ENCODE peak calls at places on chromosome 9, in eight cellular contexts. U, H, Y, E, N, V, Q and C are unnamed samples.
A peak's percentile ranks its signal among the peaks of the same experiment; 100 is the strongest.

GRCh38 chr9:113005777-113006176 is 6.2 kb downstream of the ZNF883 start:
- DNase-seq in U (no peak), H (no peak), Y (no peak), E (no peak), N (peak; percentile 53), V (no peak), Q (no peak), C (no peak)

GRCh38 chr9:13278023-13278367 is 1.5 kb downstream of the MPDZ start:
- DNase-seq in U (no peak), H (peak; percentile 77), Y (peak; percentile 86), E (no peak), N (no peak), V (no peak), Q (no peak), C (no peak)

GRCh38 chr9:76534031-76534430 is 75.0 kb downstream of the GCNT1 start:
- DNase-seq in U (no peak), H (no peak), Y (no peak), E (peak; percentile 42), N (no peak), V (peak; percentile 10), Q (no peak), C (no peak)

GRCh38 chr9:33123632-33124031 is 43.5 kb downstream of the B4GALT1 start:
- DNase-seq in U (no peak), H (no peak), Y (no peak), E (no peak), N (no peak), V (no peak), Q (no peak), C (no peak)

GRCh38 chr9:87704342-87704741 is 21.6 kb upstream of the CTSL start:
- DNase-seq in U (no peak), H (no peak), Y (no peak), E (no peak), N (no peak), V (no peak), Q (no peak), C (no peak)

GRCh38 chr9:88932766-88933165 is 58.5 kb upstream of the S1PR3 start:
- DNase-seq in U (no peak), H (peak; percentile 51), Y (no peak), E (peak; percentile 70), N (no peak), V (no peak), Q (no peak), C (no peak)

GRCh38 chr9:69176446-69177135 is 2.5 kb downstream of the TJP2 start:
- DNase-seq in U (no peak), H (no peak), Y (no peak), E (no peak), N (peak; percentile 68), V (no peak), Q (no peak), C (no peak)

GRCh38 chr9:87751869-87752268 is 25.9 kb downstream of the CTSL start:
- DNase-seq in U (no peak), H (no peak), Y (no peak), E (no peak), N (no peak), V (no peak), Q (no peak), C (no peak)

GRCh38 chr9:37974506-37975173 is 70.7 kb upstream of the SLC25A51 start:
- DNase-seq in U (no peak), H (peak; percentile 40), Y (no peak), E (no peak), N (no peak), V (no peak), Q (no peak), C (no peak)

GRCh38 chr9:137397675-137398423 is 25.1 kb downstream of the EXD3 start:
- DNase-seq in U (no peak), H (no peak), Y (no peak), E (no peak), N (no peak), V (no peak), Q (no peak), C (no peak)

GRCh38 chr9:83538172-83538889 is at the start of gene FRMD3:
- DNase-seq in U (no peak), H (peak; percentile 86), Y (peak; percentile 38), E (peak; percentile 6), N (peak; percentile 72), V (peak; percentile 88), Q (peak; percentile 28), C (peak; percentile 77)

GRCh38 chr9:97515662-97516061 is 14.2 kb downstream of the TMOD1 start:
- DNase-seq in U (no peak), H (no peak), Y (no peak), E (no peak), N (no peak), V (no peak), Q (no peak), C (no peak)

GRCh38 chr9:607417-607816 is 234.1 kb upstream of the DMRT1 start:
- DNase-seq in U (no peak), H (no peak), Y (no peak), E (no peak), N (no peak), V (no peak), Q (no peak), C (no peak)

GRCh38 chr9:38201844-38202243 is 132.8 kb upstream of the SHB start:
- DNase-seq in U (no peak), H (no peak), Y (no peak), E (no peak), N (no peak), V (no peak), Q (no peak), C (no peak)

GRCh38 chr9:34559616-34560546 is 29.6 kb downstream of the CNTFR start:
- DNase-seq in U (no peak), H (no peak), Y (peak; percentile 43), E (peak; percentile 13), N (no peak), V (peak; percentile 70), Q (no peak), C (peak; percentile 51)

GRCh38 chr9:119053070-119053469 is 316.2 kb downstream of the BRINP1 start:
- DNase-seq in U (no peak), H (no peak), Y (no peak), E (no peak), N (no peak), V (no peak), Q (no peak), C (no peak)

GRCh38 chr9:134320916-134321570 is 5.2 kb upstream of the RXRA start:
- DNase-seq in U (no peak), H (no peak), Y (no peak), E (no peak), N (no peak), V (no peak), Q (no peak), C (no peak)

GRCh38 chr9:12708562-12709298 is 15.5 kb downstream of the TYRP1 start:
- DNase-seq in U (no peak), H (no peak), Y (peak; percentile 51), E (peak; percentile 79), N (peak; percentile 45), V (peak; percentile 45), Q (no peak), C (peak; percentile 76)

GRCh38 chr9:81411961-81412360 is 277.4 kb downstream of the TLE1 start:
- DNase-seq in U (no peak), H (no peak), Y (no peak), E (peak; percentile 75), N (no peak), V (peak; percentile 32), Q (no peak), C (peak; percentile 32)

GRCh38 chr9:3880851-3881250 is 355.1 kb upstream of the RFX3 start:
- DNase-seq in U (no peak), H (no peak), Y (peak; percentile 94), E (peak; percentile 86), N (peak; percentile 35), V (peak; percentile 86), Q (no peak), C (peak; percentile 94)

GRCh38 chr9:95107976-95108375 is 209.5 kb downstream of the FANCC start:
- DNase-seq in U (no peak), H (no peak), Y (no peak), E (peak; percentile 65), N (no peak), V (no peak), Q (no peak), C (no peak)

GRCh38 chr9:16136961-16137360 is 584.1 kb downstream of the CCDC171 start:
- DNase-seq in U (no peak), H (no peak), Y (peak; percentile 78), E (peak; percentile 79), N (no peak), V (peak; percentile 98), Q (no peak), C (no peak)

GRCh38 chr9:26142631-26143030 is 464.4 kb upstream of the TUSC1 start:
- DNase-seq in U (no peak), H (no peak), Y (no peak), E (peak; percentile 53), N (no peak), V (no peak), Q (no peak), C (no peak)

GRCh38 chr9:72474676-72475075 is 46.7 kb upstream of the TMC1 start:
- DNase-seq in U (no peak), H (no peak), Y (no peak), E (no peak), N (no peak), V (no peak), Q (no peak), C (no peak)

GRCh38 chr9:22147818-22148573 is 138.9 kb upstream of the CDKN2B start:
- DNase-seq in U (no peak), H (no peak), Y (peak; percentile 98), E (peak; percentile 96), N (no peak), V (peak; percentile 82), Q (no peak), C (no peak)

GRCh38 chr9:8382266-8382665 is 582.7 kb upstream of the DMAC1 start:
- DNase-seq in U (no peak), H (peak; percentile 31), Y (no peak), E (no peak), N (no peak), V (no peak), Q (no peak), C (no peak)

GRCh38 chr9:35673132-35673997 is at the start of gene CA9:
- DNase-seq in U (no peak), H (no peak), Y (no peak), E (peak; percentile 61), N (peak; percentile 43), V (peak; percentile 48), Q (peak; percentile 7), C (no peak)

GRCh38 chr9:138078846-138079245 is 201.3 kb downstream of the CACNA1B start:
- DNase-seq in U (no peak), H (no peak), Y (no peak), E (no peak), N (no peak), V (no peak), Q (no peak), C (no peak)

GRCh38 chr9:124615100-124615742 is 108.0 kb upstream of the NR5A1 start:
- DNase-seq in U (no peak), H (no peak), Y (no peak), E (no peak), N (no peak), V (no peak), Q (no peak), C (no peak)